ENCODE peak calls at places on chromosomes 11 and 22, in six cellular contexts. One of them, this sample, is unnamed.

GRCh38 chr11:114209343-114209742 is 86.9 kb upstream of the NNMT start:
- DNase-seq in GM12892: no peak
- DNase-seq in K562: no peak
- DNase-seq in HL-60: no peak
- DNase-seq in spleen: no peak
- DNase-seq in upper lobe of left lung: no peak
- DNase-seq in this sample: no peak

GRCh38 chr22:26442086-26442756 is 13.2 kb downstream of the ASPHD2 start:
- DNase-seq in GM12892: no peak
- DNase-seq in K562: no peak
- DNase-seq in HL-60: no peak
- DNase-seq in spleen: no peak
- DNase-seq in upper lobe of left lung: no peak
- DNase-seq in this sample: peak; percentile 62

GRCh38 chr11:33044281-33044680 is 4.9 kb downstream of the TCP11L1 start:
- DNase-seq in GM12892: no peak
- DNase-seq in K562: no peak
- DNase-seq in HL-60: no peak
- DNase-seq in spleen: no peak
- DNase-seq in upper lobe of left lung: no peak
- DNase-seq in this sample: no peak

GRCh38 chr22:34973016-34973415 is 92.9 kb upstream of the ISX start:
- DNase-seq in GM12892: no peak
- DNase-seq in K562: no peak
- DNase-seq in HL-60: no peak
- DNase-seq in spleen: no peak
- DNase-seq in upper lobe of left lung: no peak
- DNase-seq in this sample: no peak

GRCh38 chr11:70641366-70641765 is 243.0 kb downstream of the CTTN start:
- DNase-seq in GM12892: no peak
- DNase-seq in K562: no peak
- DNase-seq in HL-60: no peak
- DNase-seq in spleen: no peak
- DNase-seq in upper lobe of left lung: no peak
- DNase-seq in this sample: no peak

GRCh38 chr11:103609117-103610066 is 427.0 kb upstream of the DDI1 start:
- DNase-seq in GM12892: no peak
- DNase-seq in K562: no peak
- DNase-seq in HL-60: no peak
- DNase-seq in spleen: no peak
- DNase-seq in upper lobe of left lung: no peak
- DNase-seq in this sample: peak; percentile 66

GRCh38 chr11:45209904-45210699 is 63.7 kb downstream of the PRDM11 start:
- DNase-seq in GM12892: no peak
- DNase-seq in K562: no peak
- DNase-seq in HL-60: no peak
- DNase-seq in spleen: no peak
- DNase-seq in upper lobe of left lung: peak; percentile 69
- DNase-seq in this sample: peak; percentile 88

GRCh38 chr22:42379961-42380537 is 52.2 kb downstream of the NFAM1 start:
- DNase-seq in GM12892: no peak
- DNase-seq in K562: no peak
- DNase-seq in HL-60: no peak
- DNase-seq in spleen: no peak
- DNase-seq in upper lobe of left lung: no peak
- DNase-seq in this sample: no peak

GRCh38 chr11:43738600-43739409 is 58.3 kb downstream of the HSD17B12 start:
- DNase-seq in GM12892: no peak
- DNase-seq in K562: peak; percentile 28
- DNase-seq in HL-60: no peak
- DNase-seq in spleen: no peak
- DNase-seq in upper lobe of left lung: peak; percentile 22
- DNase-seq in this sample: peak; percentile 38

GRCh38 chr11:33633251-33634003 is 67.2 kb downstream of the C11orf91 start:
- DNase-seq in GM12892: no peak
- DNase-seq in K562: no peak
- DNase-seq in HL-60: no peak
- DNase-seq in spleen: no peak
- DNase-seq in upper lobe of left lung: no peak
- DNase-seq in this sample: peak; percentile 30

GRCh38 chr11:8608646-8609045 is 14.6 kb upstream of the STK33 start:
- DNase-seq in GM12892: no peak
- DNase-seq in K562: no peak
- DNase-seq in HL-60: no peak
- DNase-seq in spleen: no peak
- DNase-seq in upper lobe of left lung: peak; percentile 40
- DNase-seq in this sample: no peak

GRCh38 chr11:20008190-20008801 is 152.0 kb downstream of the DBX1 start:
- DNase-seq in GM12892: no peak
- DNase-seq in K562: no peak
- DNase-seq in HL-60: no peak
- DNase-seq in spleen: no peak
- DNase-seq in upper lobe of left lung: no peak
- DNase-seq in this sample: no peak

GRCh38 chr11:115760528-115760837 is 256.3 kb upstream of the CADM1 start:
- DNase-seq in GM12892: no peak
- DNase-seq in K562: no peak
- DNase-seq in HL-60: no peak
- DNase-seq in spleen: no peak
- DNase-seq in upper lobe of left lung: no peak
- DNase-seq in this sample: peak; percentile 21

GRCh38 chr22:27252282-27253049 is 549.1 kb downstream of the MN1 start:
- DNase-seq in GM12892: no peak
- DNase-seq in K562: no peak
- DNase-seq in HL-60: peak; percentile 33
- DNase-seq in spleen: no peak
- DNase-seq in upper lobe of left lung: no peak
- DNase-seq in this sample: no peak

GRCh38 chr22:28479912-28480311 is 199.7 kb downstream of the TTC28 start:
- DNase-seq in GM12892: no peak
- DNase-seq in K562: no peak
- DNase-seq in HL-60: no peak
- DNase-seq in spleen: no peak
- DNase-seq in upper lobe of left lung: no peak
- DNase-seq in this sample: no peak

GRCh38 chr22:49869855-49870712 is 16.4 kb downstream of the ZBED4 start:
- DNase-seq in GM12892: no peak
- DNase-seq in K562: no peak
- DNase-seq in HL-60: no peak
- DNase-seq in spleen: no peak
- DNase-seq in upper lobe of left lung: no peak
- DNase-seq in this sample: no peak

GRCh38 chr11:1948389-1948788 is 1.3 kb downstream of the MRPL23 start:
- DNase-seq in GM12892: no peak
- DNase-seq in K562: no peak
- DNase-seq in HL-60: no peak
- DNase-seq in spleen: peak; percentile 23
- DNase-seq in upper lobe of left lung: peak; percentile 21
- DNase-seq in this sample: no peak

GRCh38 chr11:114384487-114384886 is 15.8 kb downstream of the C11orf71 start:
- DNase-seq in GM12892: no peak
- DNase-seq in K562: no peak
- DNase-seq in HL-60: no peak
- DNase-seq in spleen: no peak
- DNase-seq in upper lobe of left lung: no peak
- DNase-seq in this sample: no peak

GRCh38 chr22:48667289-48667688 is 1160.4 kb downstream of the BRD1 start:
- DNase-seq in GM12892: no peak
- DNase-seq in K562: no peak
- DNase-seq in HL-60: no peak
- DNase-seq in spleen: no peak
- DNase-seq in upper lobe of left lung: no peak
- DNase-seq in this sample: no peak

GRCh38 chr11:41413843-41414242 is 45.6 kb downstream of the LRRC4C start:
- DNase-seq in GM12892: peak; percentile 7
- DNase-seq in K562: no peak
- DNase-seq in HL-60: no peak
- DNase-seq in spleen: no peak
- DNase-seq in upper lobe of left lung: no peak
- DNase-seq in this sample: no peak

GRCh38 chr22:49962012-49962750 is 1.6 kb downstream of the PIM3 start:
- DNase-seq in GM12892: peak; percentile 75
- DNase-seq in K562: peak; percentile 64
- DNase-seq in HL-60: peak; percentile 78
- DNase-seq in spleen: peak; percentile 92
- DNase-seq in upper lobe of left lung: peak; percentile 92
- DNase-seq in this sample: peak; percentile 85

GRCh38 chr22:46418827-46419226 is 83.3 kb downstream of the TRMU start:
- DNase-seq in GM12892: no peak
- DNase-seq in K562: no peak
- DNase-seq in HL-60: no peak
- DNase-seq in spleen: no peak
- DNase-seq in upper lobe of left lung: no peak
- DNase-seq in this sample: no peak

GRCh38 chr22:24592846-24593809 is at the start of gene LRRC75B:
- DNase-seq in GM12892: peak; percentile 90
- DNase-seq in K562: peak; percentile 82
- DNase-seq in HL-60: peak; percentile 67
- DNase-seq in spleen: peak; percentile 87
- DNase-seq in upper lobe of left lung: peak; percentile 90
- DNase-seq in this sample: peak; percentile 92

GRCh38 chr11:11336664-11337063 is 16.4 kb downstream of the CSNK2A3 start:
- DNase-seq in GM12892: no peak
- DNase-seq in K562: no peak
- DNase-seq in HL-60: no peak
- DNase-seq in spleen: no peak
- DNase-seq in upper lobe of left lung: no peak
- DNase-seq in this sample: no peak

GRCh38 chr11:110613526-110613925 is 98.7 kb downstream of the ARHGAP20 start:
- DNase-seq in GM12892: no peak
- DNase-seq in K562: no peak
- DNase-seq in HL-60: no peak
- DNase-seq in spleen: no peak
- DNase-seq in upper lobe of left lung: no peak
- DNase-seq in this sample: no peak

GRCh38 chr11:19242184-19242932 is 1.6 kb upstream of the E2F8 start:
- DNase-seq in GM12892: no peak
- DNase-seq in K562: no peak
- DNase-seq in HL-60: no peak
- DNase-seq in spleen: peak; percentile 78
- DNase-seq in upper lobe of left lung: peak; percentile 31
- DNase-seq in this sample: peak; percentile 48

GRCh38 chr22:47067911-47068654 is 305.6 kb downstream of the TBC1D22A start:
- DNase-seq in GM12892: no peak
- DNase-seq in K562: no peak
- DNase-seq in HL-60: no peak
- DNase-seq in spleen: peak; percentile 51
- DNase-seq in upper lobe of left lung: no peak
- DNase-seq in this sample: no peak

GRCh38 chr11:66328307-66329144 is 7.7 kb downstream of the RIN1 start:
- DNase-seq in GM12892: peak; percentile 88
- DNase-seq in K562: peak; percentile 85
- DNase-seq in HL-60: peak; percentile 63
- DNase-seq in spleen: peak; percentile 93
- DNase-seq in upper lobe of left lung: peak; percentile 79
- DNase-seq in this sample: peak; percentile 91
- TF ChIP-seq POLR2AphosphoS5 in GM12892: no peak
- TF ChIP-seq POLR2AphosphoS5 in K562: no peak
- TF ChIP-seq POLR2AphosphoS5 in HL-60: no peak
- TF ChIP-seq POLR2AphosphoS5 in spleen: peak; percentile 72
- TF ChIP-seq POLR2AphosphoS5 in upper lobe of left lung: peak; percentile 49
- TF ChIP-seq POLR2AphosphoS5 in this sample: no peak

GRCh38 chr11:72738199-72739141 is 13.7 kb downstream of the ARAP1 start:
- DNase-seq in GM12892: no peak
- DNase-seq in K562: peak; percentile 42
- DNase-seq in HL-60: no peak
- DNase-seq in spleen: peak; percentile 95
- DNase-seq in upper lobe of left lung: peak; percentile 94
- DNase-seq in this sample: peak; percentile 33
- TF ChIP-seq POLR2AphosphoS5 in GM12892: no peak
- TF ChIP-seq POLR2AphosphoS5 in K562: no peak
- TF ChIP-seq POLR2AphosphoS5 in HL-60: peak; percentile 52
- TF ChIP-seq POLR2AphosphoS5 in spleen: peak; percentile 87
- TF ChIP-seq POLR2AphosphoS5 in upper lobe of left lung: peak; percentile 66
- TF ChIP-seq POLR2AphosphoS5 in this sample: no peak

DNA sequence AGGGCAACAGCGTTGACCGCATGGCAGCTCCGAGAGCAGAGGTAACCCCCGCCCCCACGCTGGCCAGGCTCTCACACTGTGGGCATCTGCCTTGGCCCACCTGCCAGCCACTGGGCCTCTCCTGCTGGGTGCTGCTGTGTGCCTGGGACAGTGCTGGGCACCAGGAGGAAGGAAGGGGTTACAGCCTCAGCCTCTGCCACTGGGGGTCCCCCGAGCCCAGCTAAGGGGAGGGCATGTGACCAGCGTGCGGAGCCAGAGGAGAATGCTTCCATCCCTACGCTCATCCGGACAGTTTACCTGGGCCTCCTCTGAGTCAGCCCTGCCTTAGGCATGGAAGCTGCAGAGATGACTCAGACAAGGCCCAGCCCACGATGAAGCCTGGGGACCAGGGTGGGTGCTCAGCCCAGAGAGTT is 10.9 kb downstream of the NCF4 start:
- DNase-seq in GM12892: no peak
- DNase-seq in K562: no peak
- DNase-seq in HL-60: no peak
- DNase-seq in spleen: no peak
- DNase-seq in upper lobe of left lung: no peak
- DNase-seq in this sample: peak; percentile 30
- TF ChIP-seq POLR2AphosphoS5 in GM12892: no peak
- TF ChIP-seq POLR2AphosphoS5 in K562: no peak
- TF ChIP-seq POLR2AphosphoS5 in HL-60: no peak
- TF ChIP-seq POLR2AphosphoS5 in spleen: no peak
- TF ChIP-seq POLR2AphosphoS5 in upper lobe of left lung: no peak
- TF ChIP-seq POLR2AphosphoS5 in this sample: no peak

GRCh38 chr11:35147273-35147672 is 8.3 kb downstream of the CD44 start:
- DNase-seq in GM12892: no peak
- DNase-seq in K562: no peak
- DNase-seq in HL-60: no peak
- DNase-seq in spleen: no peak
- DNase-seq in upper lobe of left lung: no peak
- DNase-seq in this sample: no peak

GRCh38 chr11:35146074-35146521 is 7.1 kb downstream of the CD44 start:
- DNase-seq in GM12892: no peak
- DNase-seq in K562: no peak
- DNase-seq in HL-60: no peak
- DNase-seq in spleen: no peak
- DNase-seq in upper lobe of left lung: peak; percentile 77
- DNase-seq in this sample: no peak

GRCh38 chr11:35145249-35145648 is 6.3 kb downstream of the CD44 start:
- DNase-seq in GM12892: peak; percentile 39
- DNase-seq in K562: peak; percentile 30
- DNase-seq in HL-60: peak; percentile 80
- DNase-seq in spleen: no peak
- DNase-seq in upper lobe of left lung: no peak
- DNase-seq in this sample: no peak

GRCh38 chr11:35148163-35148562 is 9.2 kb downstream of the CD44 start:
- DNase-seq in GM12892: no peak
- DNase-seq in K562: no peak
- DNase-seq in HL-60: no peak
- DNase-seq in spleen: no peak
- DNase-seq in upper lobe of left lung: no peak
- DNase-seq in this sample: peak; percentile 17

DNA sequence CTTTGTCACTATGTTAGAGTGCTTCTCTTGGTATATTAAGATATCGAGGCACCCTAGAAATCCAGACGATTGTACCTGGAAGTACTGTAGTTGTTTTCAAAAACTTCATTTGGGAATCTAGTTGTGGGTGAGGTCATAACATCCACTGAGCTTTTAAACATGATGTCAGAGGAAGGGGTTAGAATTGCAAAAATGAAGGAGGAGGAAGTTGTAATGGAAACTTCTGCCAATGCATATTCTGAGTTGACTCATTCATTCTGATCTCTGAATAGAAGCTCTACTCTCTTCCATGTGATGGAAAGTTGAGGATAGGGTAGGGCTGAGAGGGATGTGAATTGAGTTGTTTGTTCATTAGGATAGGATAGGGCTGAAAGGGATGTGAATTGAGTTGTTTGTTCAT is 7.7 kb downstream of the CD44 start:
- DNase-seq in GM12892: no peak
- DNase-seq in K562: no peak
- DNase-seq in HL-60: peak; percentile 63
- DNase-seq in spleen: no peak
- DNase-seq in upper lobe of left lung: no peak
- DNase-seq in this sample: no peak
- TF ChIP-seq POLR2AphosphoS5 in GM12892: no peak
- TF ChIP-seq POLR2AphosphoS5 in K562: no peak
- TF ChIP-seq POLR2AphosphoS5 in HL-60: no peak
- TF ChIP-seq POLR2AphosphoS5 in spleen: no peak
- TF ChIP-seq POLR2AphosphoS5 in upper lobe of left lung: no peak
- TF ChIP-seq POLR2AphosphoS5 in this sample: no peak

This sample was measured in GM23338.